ENCODE peak calls at places on chromosome 20, in ten cellular contexts. X is heart left ventricle, O is neural crest cell, V is lower leg skin, H is WTC11, I is GM13976, J is kidney, R is endothelial cell, W is PC-9, F is astrocyte of the spinal cord. S is an unnamed sample.

GRCh38 chr20:9031951-9032350 is 36.9 kb upstream of the PLCB4 start:
- DNase-seq in X (no peak), O (no peak), V (no peak), H (no peak), I (no peak), J (no peak), R (no peak), W (no peak), F (no peak), S (no peak)

GRCh38 chr20:10219993-10220750 is 1.5 kb downstream of the SNAP25 start:
- DNase-seq in X (no peak), O (no peak), V (no peak), H (no peak), I (no peak), J (no peak), R (no peak), W (no peak), F (no peak), S (no peak)

GRCh38 chr20:33531047-33531877 is 41.4 kb downstream of the CBFA2T2 start:
- DNase-seq in X (no peak), O (no peak), V (no peak), H (no peak), I (no peak), J (no peak), R (no peak), W (no peak), F (peak), S (no peak)

GRCh38 chr20:59082077-59082740 is 39.6 kb upstream of the PRELID3B start:
- DNase-seq in X (no peak), O (no peak), V (no peak), H (no peak), I (no peak), J (no peak), R (no peak), W (no peak), F (no peak), S (no peak)

GRCh38 chr20:37365760-37366638 is 20.1 kb downstream of the SRC start:
- DNase-seq in X (no peak), O (no peak), V (no peak), H (no peak), I (no peak), J (no peak), R (no peak), W (no peak), F (no peak), S (no peak)

GRCh38 chr20:39117486-39117885 is 155.3 kb downstream of the DHX35 start:
- DNase-seq in X (no peak), O (no peak), V (no peak), H (no peak), I (no peak), J (no peak), R (no peak), W (no peak), F (peak), S (no peak)

GRCh38 chr20:63707558-63708300 is at the start of the genes ARFRP1 and ZGPAT:
- DNase-seq in X (peak), O (peak), V (peak), H (peak), I (peak), J (peak), R (peak), W (peak), F (peak), S (no peak)

GRCh38 chr20:23361108-23361650 is 803 bp upstream of the GZF1 start:
- DNase-seq in X (no peak), O (no peak), V (no peak), H (no peak), I (no peak), J (no peak), R (no peak), W (no peak), F (no peak), S (no peak)

GRCh38 chr20:6277661-6278060 is 154.8 kb upstream of the FERMT1 start:
- DNase-seq in X (no peak), O (no peak), V (no peak), H (no peak), I (no peak), J (no peak), R (no peak), W (no peak), F (peak), S (no peak)

GRCh38 chr20:25254986-25255680 is 7.2 kb downstream of the PYGB start:
- DNase-seq in X (peak), O (no peak), V (peak), H (no peak), I (no peak), J (peak), R (no peak), W (peak), F (no peak), S (no peak)

GRCh38 chr20:44414346-44414714 is 58.8 kb downstream of the HNF4A start:
- DNase-seq in X (no peak), O (no peak), V (no peak), H (no peak), I (no peak), J (no peak), R (no peak), W (no peak), F (no peak), S (no peak)

DNA sequence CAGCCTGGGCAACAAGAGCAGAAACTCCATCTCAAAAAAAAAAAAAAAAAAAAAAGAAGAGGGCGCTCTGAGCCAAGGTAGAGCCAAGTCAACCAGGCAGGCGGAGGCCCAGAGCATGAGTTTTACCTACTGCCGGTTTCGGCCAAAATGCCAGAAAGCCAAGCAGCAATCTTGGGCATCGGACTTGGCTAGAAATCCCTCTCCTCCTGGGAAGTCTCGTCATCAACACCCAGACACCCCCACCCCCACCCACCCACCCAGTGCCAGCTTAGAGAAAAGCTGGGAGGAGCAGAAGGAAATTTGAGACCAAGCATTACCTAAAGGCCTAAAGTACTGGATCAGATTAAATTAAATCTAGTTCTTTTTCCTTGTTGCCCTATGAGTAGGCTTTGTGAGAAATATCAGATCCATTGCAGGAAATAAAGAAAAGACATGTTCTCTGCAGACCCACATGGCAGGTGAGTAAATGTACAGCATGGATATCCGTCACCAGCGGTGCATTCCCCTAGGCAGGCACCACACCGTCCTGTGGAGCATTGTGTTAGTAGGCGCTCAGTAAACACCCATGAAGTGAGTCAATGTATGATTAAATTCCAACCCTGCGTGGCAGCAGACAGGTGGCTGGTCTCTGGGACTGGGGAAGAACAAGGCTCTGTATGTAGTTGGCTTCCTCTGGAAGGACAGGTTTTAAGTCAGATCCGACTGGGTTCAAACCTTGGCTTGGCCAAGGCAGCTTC is 21.0 kb downstream of the RIPOR3 start:
- DNase-seq in X (no peak), O (no peak), V (no peak), H (no peak), I (no peak), J (no peak), R (no peak), W (peak), F (no peak), S (no peak)
- TF ChIP-seq CTCF in X (no peak), O (no peak), V (no peak), H (no peak), I (no peak), J (no peak), R (no peak), W (no peak), F (no peak), S (no peak)

GRCh38 chr20:56630086-56630493 is 984 bp downstream of the TFAP2C start:
- DNase-seq in X (no peak), O (peak), V (peak), H (peak), I (peak), J (peak), R (peak), W (peak), F (peak), S (no peak)
- TF ChIP-seq CTCF in X (no peak), O (peak), V (no peak), H (peak), I (no peak), J (no peak), R (peak), W (peak), F (peak), S (no peak)

DNA sequence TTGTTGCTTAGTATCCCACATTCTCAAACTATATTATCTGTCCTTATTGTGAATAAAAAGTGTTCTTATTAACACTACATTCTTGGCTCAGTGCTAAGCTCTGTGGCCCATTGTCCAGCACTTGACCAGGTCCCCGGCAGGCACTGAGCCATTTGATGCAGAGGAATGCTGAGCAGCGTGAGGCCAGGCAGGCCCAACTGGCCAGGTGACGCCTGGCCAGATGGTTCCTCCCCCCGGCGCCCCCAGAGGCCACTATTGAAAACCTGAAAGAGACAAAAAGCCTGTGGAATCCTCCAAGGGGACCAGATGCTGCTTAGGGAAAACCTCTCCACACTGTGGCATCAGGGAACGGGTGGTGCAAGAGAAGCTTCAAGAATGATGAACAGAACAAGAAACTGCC is 597.5 kb upstream of the JAG1 start:
- DNase-seq in X (peak), O (no peak), V (no peak), H (peak), I (no peak), J (peak), R (peak), W (peak), F (no peak), S (no peak)
- TF ChIP-seq CTCF in X (no peak), O (peak), V (no peak), H (peak), I (no peak), J (no peak), R (no peak), W (no peak), F (peak), S (no peak)

DNA sequence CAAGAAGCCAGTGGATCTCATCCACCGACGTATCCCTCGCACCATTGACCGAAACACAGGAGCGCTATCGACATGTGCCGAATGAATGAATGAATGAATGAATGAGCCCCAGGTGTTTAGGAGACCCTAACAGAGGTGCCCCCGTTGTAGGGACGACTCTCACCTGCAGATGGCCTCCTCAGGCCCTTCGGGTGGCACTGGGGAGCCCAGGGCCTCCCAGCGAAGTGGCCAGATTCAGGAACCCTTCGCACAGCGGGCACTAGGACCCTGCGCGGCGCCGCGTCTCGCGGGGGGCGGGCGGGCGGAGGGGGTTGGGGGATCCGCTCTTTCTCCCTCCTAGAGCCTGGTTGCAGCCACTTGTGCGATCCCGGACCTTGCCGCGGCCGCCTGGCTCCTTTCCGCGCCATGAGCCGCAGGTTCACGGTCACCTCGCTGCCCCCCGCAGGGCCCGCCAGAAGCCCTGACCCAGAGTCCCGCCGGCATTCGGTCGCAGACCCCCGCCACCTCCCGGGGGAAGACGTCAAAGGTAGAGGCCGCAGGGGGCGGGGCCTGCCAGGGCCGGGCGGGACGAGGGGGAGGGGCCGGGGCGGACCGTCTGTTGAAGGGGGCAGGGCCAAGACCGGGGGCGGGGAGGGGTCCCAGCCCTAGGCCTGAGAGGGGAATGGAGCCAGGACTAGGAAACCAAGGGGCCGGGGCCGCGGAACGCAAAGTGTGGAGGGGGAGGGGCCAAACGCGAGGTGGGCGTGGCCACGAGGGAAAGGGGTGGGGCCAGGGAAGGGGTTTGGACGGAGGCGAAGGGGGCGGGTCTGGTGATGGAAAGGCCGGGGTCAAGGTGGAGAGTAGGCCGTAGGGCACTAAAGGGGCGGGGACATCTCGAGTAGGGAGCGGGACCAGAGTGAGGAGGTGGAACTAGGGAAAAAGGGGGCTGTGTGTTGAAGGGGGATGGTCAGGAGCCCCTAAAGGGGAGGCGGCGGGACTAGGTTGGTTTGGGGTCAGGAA is 7.4 kb upstream of the SLC12A5 start:
- DNase-seq in X (no peak), O (peak), V (no peak), H (peak), I (peak), J (peak), R (peak), W (peak), F (no peak), S (no peak)
- TF ChIP-seq CTCF in X (no peak), O (no peak), V (no peak), H (no peak), I (no peak), J (no peak), R (no peak), W (peak), F (no peak), S (no peak)

GRCh38 chr20:8019178-8019997 is at the start of gene TMX4:
- DNase-seq in X (peak), O (peak), V (peak), H (peak), I (peak), J (peak), R (peak), W (peak), F (peak), S (peak)
- TF ChIP-seq CTCF in X (peak), O (peak), V (no peak), H (no peak), I (no peak), J (peak), R (peak), W (no peak), F (peak), S (no peak)

GRCh38 chr20:7302256-7302655 is 534.8 kb downstream of the BMP2 start:
- DNase-seq in X (no peak), O (no peak), V (no peak), H (peak), I (no peak), J (no peak), R (no peak), W (no peak), F (no peak), S (no peak)
- TF ChIP-seq CTCF in X (no peak), O (no peak), V (no peak), H (no peak), I (no peak), J (no peak), R (no peak), W (no peak), F (no peak), S (no peak)

GRCh38 chr20:60851826-60852704 is 400.0 kb upstream of the CDH4 start:
- DNase-seq in X (no peak), O (peak), V (peak), H (peak), I (no peak), J (no peak), R (peak), W (no peak), F (no peak), S (no peak)
- TF ChIP-seq CTCF in X (peak), O (peak), V (no peak), H (peak), I (no peak), J (peak), R (peak), W (peak), F (peak), S (no peak)

GRCh38 chr20:35981969-35982368 is 13.6 kb downstream of the CNBD2 start:
- DNase-seq in X (no peak), O (no peak), V (no peak), H (no peak), I (no peak), J (no peak), R (no peak), W (no peak), F (no peak), S (no peak)
- TF ChIP-seq CTCF in X (no peak), O (no peak), V (no peak), H (no peak), I (no peak), J (no peak), R (no peak), W (no peak), F (no peak), S (no peak)